ENCODE peak calls at places on chromosomes 11 and 22, in four cellular contexts. R is ACHN, M is iris pigment epithelial cell, W is anterior cingulate cortex. Q is an unnamed sample.

GRCh38 chr11:75159081-75159953 is 8.4 kb downstream of the SLCO2B1 start:
- DNase-seq in R (no peak), M (no peak), W (no peak), Q (no peak)

GRCh38 chr11:132504501-132505041 is 1027.7 kb downstream of the OPCML start:
- DNase-seq in R (no peak), M (no peak), W (no peak), Q (no peak)

GRCh38 chr11:96114178-96115070 is 190.5 kb upstream of the MTMR2 start:
- DNase-seq in R (no peak), M (no peak), W (no peak), Q (no peak)

GRCh38 chr11:7577883-7578242 is 64.1 kb downstream of the PPFIBP2 start:
- DNase-seq in R (no peak), M (peak; percentile 75), W (no peak), Q (no peak)

GRCh38 chr22:24290459-24290858 is 19.8 kb downstream of the SPECC1L start:
- DNase-seq in R (no peak), M (peak; percentile 17), W (no peak), Q (no peak)

GRCh38 chr11:57453543-57454177 is 6.7 kb upstream of the RTN4RL2 start:
- DNase-seq in R (no peak), M (no peak), W (no peak), Q (no peak)

GRCh38 chr11:992577-992976 is 43.9 kb downstream of the MUC6 start:
- DNase-seq in R (no peak), M (no peak), W (no peak), Q (no peak)

GRCh38 chr11:32032478-32032877 is 58.4 kb upstream of the RCN1 start:
- DNase-seq in R (no peak), M (peak; percentile 40), W (no peak), Q (no peak)

GRCh38 chr11:69470793-69471192 is 10.7 kb upstream of the LINC01488 start:
- DNase-seq in R (no peak), M (no peak), W (no peak), Q (no peak)

GRCh38 chr11:8038393-8038792 is 42.6 kb upstream of the TUB start:
- DNase-seq in R (no peak), M (no peak), W (peak; percentile 31), Q (no peak)

GRCh38 chr11:123011510-123011909 is 29.9 kb upstream of the BSX start:
- DNase-seq in R (no peak), M (no peak), W (no peak), Q (no peak)

GRCh38 chr11:113874096-113874919 is 1.1 kb downstream of the USP28 start:
- DNase-seq in R (no peak), M (no peak), W (no peak), Q (peak; percentile 30)

GRCh38 chr11:116459233-116459632 is 313.6 kb downstream of the BUD13 start:
- DNase-seq in R (no peak), M (no peak), W (no peak), Q (no peak)

GRCh38 chr11:68549789-68550484 is 89.4 kb downstream of the PPP6R3 start:
- DNase-seq in R (no peak), M (peak; percentile 23), W (no peak), Q (no peak)

GRCh38 chr11:133898770-133899115 is 53.4 kb upstream of the SPATA19 start:
- DNase-seq in R (no peak), M (no peak), W (no peak), Q (no peak)

GRCh38 chr22:31488988-31489617 is 539 bp downstream of the EIF4ENIF1 start:
- DNase-seq in R (peak; percentile 29), M (peak; percentile 38), W (peak; percentile 4), Q (no peak)

GRCh38 chr22:36391648-36392047 is 3.9 kb upstream of the MYH9 start:
- DNase-seq in R (no peak), M (no peak), W (no peak), Q (no peak)

GRCh38 chr22:43515411-43515810 is 103.6 kb downstream of the MPPED1 start:
- DNase-seq in R (no peak), M (no peak), W (no peak), Q (no peak)

GRCh38 chr11:10934293-10934850 is 76.5 kb upstream of the ZBED5 start:
- DNase-seq in R (no peak), M (no peak), W (no peak), Q (no peak)

GRCh38 chr22:46010177-46010867 is 33.4 kb upstream of the WNT7B start:
- DNase-seq in R (peak; percentile 42), M (peak; percentile 44), W (no peak), Q (no peak)

GRCh38 chr11:130431337-130431773 is 2.9 kb upstream of the ADAMTS8 start:
- DNase-seq in R (peak; percentile 63), M (peak; percentile 63), W (peak; percentile 78), Q (no peak)

GRCh38 chr22:29512031-29512430 is 32.0 kb downstream of the NEFH start:
- DNase-seq in R (no peak), M (no peak), W (no peak), Q (no peak)

Q was measured in putamen.